ENCODE peak calls at places on chromosome X, in ten cellular contexts. K, S, N, D, P, I, G, B, L and T are unnamed samples.

GRCh38 chrX:14013074-14013473 is 16.6 kb downstream of the GEMIN8 start:
- DNase-seq in N (no peak), L (no peak), G (no peak), B (no peak), S (no peak), D (no peak), I (no peak), K (peak; percentile 5), P (no peak), T (no peak)

GRCh38 chrX:75155830-75156525 is at the start of gene ABCB7:
- DNase-seq in N (peak; percentile 81), I (peak; percentile 59), L (peak; percentile 39), K (peak; percentile 83), D (peak; percentile 32), S (peak; percentile 53), P (peak; percentile 47), B (peak; percentile 64), G (peak; percentile 77), T (no peak)

GRCh38 chrX:68930576-68931317 is 101.9 kb downstream of the EFNB1 start:
- DNase-seq in B (no peak), D (no peak), K (no peak), G (no peak), N (no peak), S (no peak), L (no peak), P (no peak), I (no peak), T (no peak)

GRCh38 chrX:103376118-103376978 is at the start of gene BEX3:
- DNase-seq in N (peak; percentile 60), I (peak; percentile 9), P (no peak), D (no peak), B (no peak), G (no peak), K (peak; percentile 62), S (peak; percentile 62), L (no peak), T (peak; percentile 80)

GRCh38 chrX:40091691-40092421 is 5.9 kb downstream of the BCOR start:
- DNase-seq in N (no peak), S (no peak), D (no peak), B (no peak), I (no peak), L (no peak), K (no peak), P (no peak), G (no peak), T (no peak)

GRCh38 chrX:52556741-52557140 is 39.9 kb upstream of the XAGE1B start:
- DNase-seq in I (no peak), D (no peak), N (no peak), G (no peak), B (no peak), L (no peak), K (no peak), S (no peak), P (no peak), T (no peak)

GRCh38 chrX:128396601-128397000 is 344.4 kb upstream of the ACTRT1 start:
- DNase-seq in K (no peak), P (no peak), I (no peak), G (no peak), D (no peak), L (no peak), N (no peak), B (no peak), S (no peak), T (no peak)

GRCh38 chrX:15151267-15152196 is 118.4 kb downstream of the ASB9 start:
- DNase-seq in G (no peak), I (peak; percentile 17), D (no peak), P (peak; percentile 11), N (peak; percentile 4), B (peak; percentile 23), K (no peak), S (no peak), L (no peak), T (no peak)

GRCh38 chrX:20252392-20253231 is 14.1 kb downstream of the RPS6KA3 start:
- DNase-seq in I (peak; percentile 61), G (peak; percentile 52), S (peak; percentile 70), P (peak; percentile 62), B (peak; percentile 42), L (no peak), N (peak; percentile 67), D (peak; percentile 4), K (peak; percentile 56), T (no peak)

GRCh38 chrX:141791856-141792255 is 46.3 kb upstream of the MAGEC3 start:
- DNase-seq in G (no peak), P (no peak), I (no peak), B (no peak), S (no peak), K (peak; percentile 21), D (no peak), L (no peak), N (peak; percentile 4), T (no peak)

GRCh38 chrX:147476008-147476407 is 435.7 kb upstream of the FMR1 start:
- DNase-seq in D (no peak), K (no peak), N (peak; percentile 1), I (no peak), P (no peak), B (no peak), S (peak; percentile 17), G (no peak), L (no peak), T (no peak)

GRCh38 chrX:1468250-1468772 is 15.6 kb upstream of the ASMTL start:
- DNase-seq in D (no peak), B (peak; percentile 80), N (peak; percentile 37), P (peak; percentile 59), S (no peak), L (no peak), G (peak; percentile 96), K (no peak), I (peak; percentile 53), T (peak; percentile 44)

GRCh38 chrX:81586091-81586490 is 384.2 kb downstream of the SH3BGRL start:
- DNase-seq in S (no peak), D (no peak), G (no peak), K (no peak), I (no peak), N (no peak), B (no peak), P (no peak), L (no peak), T (no peak)

GRCh38 chrX:8815460-8816065 is 14.4 kb upstream of the FAM9A start:
- DNase-seq in K (peak; percentile 42), L (peak; percentile 2), B (peak; percentile 33), I (peak; percentile 5), S (peak; percentile 14), N (peak; percentile 55), D (no peak), G (peak; percentile 39), P (no peak), T (no peak)

GRCh38 chrX:8823698-8824097 is 22.5 kb upstream of the FAM9A start:
- DNase-seq in N (no peak), P (no peak), D (no peak), L (no peak), G (no peak), S (no peak), B (no peak), K (no peak), I (no peak), T (no peak)

DNA sequence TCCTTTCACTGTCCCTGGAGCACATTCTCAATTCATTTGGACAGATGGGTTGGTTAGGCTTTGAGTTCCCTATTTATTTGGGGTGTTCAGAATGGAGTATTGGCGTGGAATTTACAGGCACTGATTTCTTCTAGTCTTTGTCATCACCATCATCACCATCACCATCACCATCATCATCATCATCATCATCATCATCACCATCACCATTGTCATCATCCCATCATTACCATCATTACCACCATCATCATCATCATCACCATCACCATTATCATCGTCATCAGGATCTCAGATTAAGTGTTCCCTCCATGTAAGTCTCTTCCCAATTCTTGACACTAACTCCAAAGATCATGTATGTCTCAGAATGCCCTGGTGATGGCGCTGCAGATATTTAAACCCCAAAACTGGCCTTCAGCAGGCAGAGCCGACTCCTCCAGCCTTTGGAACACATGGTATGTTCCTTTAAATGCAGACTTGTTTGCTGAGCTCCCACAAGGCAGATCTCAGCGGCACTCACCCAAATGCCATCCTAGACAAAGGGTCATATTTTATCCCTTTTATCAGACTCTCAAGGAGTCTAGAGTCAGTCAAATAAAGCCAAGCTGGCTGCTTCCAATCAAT is 19.8 kb upstream of the FAM9A start:
- DNase-seq in P (no peak), D (no peak), I (no peak), N (peak; percentile 63), K (peak; percentile 27), L (no peak), S (no peak), G (no peak), B (no peak), T (no peak)
- TF ChIP-seq CTCF in P (no peak), D (no peak), I (no peak), N (peak; percentile 47), K (no peak), L (no peak), S (no peak), G (no peak), B (no peak), T (peak; percentile 39)

GRCh38 chrX:11629593-11630211 is 36.0 kb downstream of the ARHGAP6 start:
- DNase-seq in K (peak; percentile 92), N (peak; percentile 80), S (no peak), D (peak; percentile 57), B (peak; percentile 43), I (no peak), G (no peak), P (no peak), L (peak; percentile 8), T (no peak)
- TF ChIP-seq CTCF in K (no peak), N (peak; percentile 14), S (no peak), D (peak; percentile 5), B (no peak), I (no peak), G (no peak), P (no peak), L (no peak), T (no peak)

DNA sequence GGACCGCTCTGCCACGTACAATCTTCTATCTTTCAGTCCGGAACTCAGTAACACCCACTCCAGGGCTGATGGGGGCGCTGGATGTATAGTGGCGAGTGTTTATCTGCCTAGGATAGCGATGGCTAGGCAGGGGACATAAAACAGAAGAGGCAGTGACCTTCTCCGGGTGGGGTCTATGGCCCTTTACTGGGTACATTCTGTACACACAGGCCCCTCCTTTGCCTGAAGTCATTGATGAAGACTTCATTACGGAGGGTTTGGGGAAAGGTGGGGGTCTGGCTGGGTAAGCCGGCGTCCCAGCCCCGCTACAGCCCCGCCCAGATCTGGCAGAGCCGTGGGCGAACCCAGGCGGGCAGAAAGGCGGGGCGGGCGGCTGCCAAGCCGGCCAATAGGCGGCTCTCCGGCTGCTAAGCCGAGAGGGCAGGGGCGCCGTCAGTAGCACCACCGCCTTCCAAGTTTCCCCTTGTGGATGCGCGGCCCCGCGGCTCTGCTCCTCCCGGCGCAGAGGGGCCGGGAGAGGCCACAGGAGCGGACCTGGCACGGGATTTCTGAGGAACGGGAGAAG is at the start of gene CHST7:
- DNase-seq in L (no peak), D (no peak), I (peak; percentile 18), S (peak; percentile 33), G (peak; percentile 77), P (peak; percentile 22), N (peak; percentile 67), K (peak; percentile 67), B (peak; percentile 53), T (peak; percentile 73)
- TF ChIP-seq CTCF in L (peak; percentile 44), D (no peak), I (no peak), S (no peak), G (peak; percentile 70), P (no peak), N (peak; percentile 54), K (no peak), B (peak; percentile 12), T (peak; percentile 26)

DNA sequence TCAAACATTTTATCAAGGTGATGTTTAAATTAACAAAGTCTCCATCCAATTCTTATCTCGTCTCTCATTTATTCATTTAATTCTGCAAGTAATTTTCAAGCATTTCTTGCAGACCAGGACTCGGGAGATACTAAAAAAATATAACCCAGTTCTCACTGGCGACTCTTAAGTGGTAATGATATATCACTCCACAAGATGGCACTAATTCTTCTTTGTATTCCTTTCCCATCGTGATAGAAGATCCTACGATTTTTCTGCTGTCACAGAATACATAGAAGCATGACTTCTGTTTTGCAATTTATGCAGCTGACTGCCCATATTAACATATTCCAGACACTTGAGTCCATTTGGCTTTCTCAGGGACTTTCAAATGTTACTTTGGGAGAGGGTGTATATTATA is 64.0 kb upstream of the FGF13 start:
- DNase-seq in I (no peak), L (no peak), S (no peak), P (no peak), B (peak; percentile 25), D (no peak), G (peak; percentile 7), N (peak; percentile 38), K (peak; percentile 54), T (no peak)
- TF ChIP-seq CTCF in I (no peak), L (peak; percentile 42), S (peak; percentile 30), P (no peak), B (peak; percentile 37), D (peak; percentile 44), G (peak; percentile 67), N (no peak), K (no peak), T (peak; percentile 81)